ENCODE peak calls at places on chromosomes 3 and 15, in six cellular contexts. One of them, this sample, is unnamed. For H3K9me3, the result is how much of the 10 kb centered on the place peaks cover.

GRCh38 chr3:177830411-177830849 is 633.1 kb upstream of the TBL1XR1 start:
- DNase-seq in tibial artery: no peak
- DNase-seq in HCT116: no peak
- DNase-seq in body of pancreas: peak
- DNase-seq in A549: no peak
- DNase-seq in upper lobe of right lung: no peak
- DNase-seq in this sample: peak

GRCh38 chr3:167166012-167166411 is 214.1 kb downstream of the ZBBX start:
- DNase-seq in tibial artery: no peak
- DNase-seq in HCT116: no peak
- DNase-seq in body of pancreas: no peak
- DNase-seq in A549: no peak
- DNase-seq in upper lobe of right lung: no peak
- DNase-seq in this sample: no peak

GRCh38 chr3:22245122-22245521 is 494.1 kb upstream of the ZNF385D start:
- DNase-seq in tibial artery: no peak
- DNase-seq in HCT116: no peak
- DNase-seq in body of pancreas: peak
- DNase-seq in A549: peak
- DNase-seq in upper lobe of right lung: no peak
- DNase-seq in this sample: no peak

GRCh38 chr3:24237971-24238767 is 256.5 kb downstream of the THRB start:
- DNase-seq in tibial artery: no peak
- DNase-seq in HCT116: peak
- DNase-seq in body of pancreas: peak
- DNase-seq in A549: peak
- DNase-seq in upper lobe of right lung: no peak
- DNase-seq in this sample: peak

GRCh38 chr15:54298396-54298795 is 320.2 kb downstream of the UNC13C start:
- DNase-seq in tibial artery: no peak
- DNase-seq in HCT116: no peak
- DNase-seq in body of pancreas: no peak
- DNase-seq in A549: no peak
- DNase-seq in upper lobe of right lung: no peak
- DNase-seq in this sample: no peak

GRCh38 chr3:59566481-59566975 is 516.7 kb upstream of the CFAP20DC start:
- DNase-seq in tibial artery: no peak
- DNase-seq in HCT116: no peak
- DNase-seq in body of pancreas: no peak
- DNase-seq in A549: no peak
- DNase-seq in upper lobe of right lung: no peak
- DNase-seq in this sample: peak

GRCh38 chr3:183766745-183767606 is 58.4 kb downstream of the MAP6D1 start:
- DNase-seq in tibial artery: peak
- DNase-seq in HCT116: peak
- DNase-seq in body of pancreas: peak
- DNase-seq in A549: peak
- DNase-seq in upper lobe of right lung: peak
- DNase-seq in this sample: peak

GRCh38 chr15:85616549-85616948 is 178.2 kb downstream of the KLHL25 start:
- DNase-seq in tibial artery: no peak
- DNase-seq in HCT116: no peak
- DNase-seq in body of pancreas: no peak
- DNase-seq in A549: no peak
- DNase-seq in upper lobe of right lung: no peak
- DNase-seq in this sample: no peak

GRCh38 chr3:50885491-50885890 is 210.8 kb downstream of the DOCK3 start:
- DNase-seq in tibial artery: no peak
- DNase-seq in HCT116: no peak
- DNase-seq in body of pancreas: no peak
- DNase-seq in A549: no peak
- DNase-seq in upper lobe of right lung: no peak
- DNase-seq in this sample: peak

GRCh38 chr3:33746412-33747116 is 28.5 kb upstream of the CLASP2 start:
- DNase-seq in tibial artery: no peak
- DNase-seq in HCT116: no peak
- DNase-seq in body of pancreas: no peak
- DNase-seq in A549: no peak
- DNase-seq in upper lobe of right lung: no peak
- DNase-seq in this sample: no peak

GRCh38 chr3:13484861-13485590 is 4.9 kb downstream of the HDAC11 start:
- DNase-seq in tibial artery: peak
- DNase-seq in HCT116: peak
- DNase-seq in body of pancreas: peak
- DNase-seq in A549: peak
- DNase-seq in upper lobe of right lung: peak
- DNase-seq in this sample: no peak

GRCh38 chr3:99505646-99506269 is 132.6 kb upstream of the COL8A1 start:
- DNase-seq in tibial artery: peak
- DNase-seq in HCT116: no peak
- DNase-seq in body of pancreas: peak
- DNase-seq in A549: peak
- DNase-seq in upper lobe of right lung: no peak
- DNase-seq in this sample: no peak

GRCh38 chr15:57551717-57552677 is 39.7 kb upstream of the MYZAP start:
- DNase-seq in tibial artery: no peak
- DNase-seq in HCT116: peak
- DNase-seq in body of pancreas: peak
- DNase-seq in A549: peak
- DNase-seq in upper lobe of right lung: no peak
- DNase-seq in this sample: no peak

GRCh38 chr3:195150194-195151118 is 120.5 kb downstream of the XXYLT1 start:
- DNase-seq in tibial artery: peak
- DNase-seq in HCT116: no peak
- DNase-seq in body of pancreas: peak
- DNase-seq in A549: no peak
- DNase-seq in upper lobe of right lung: peak
- DNase-seq in this sample: no peak

GRCh38 chr15:51917493-51917892 is 54.1 kb downstream of the LEO1 start:
- DNase-seq in tibial artery: no peak
- DNase-seq in HCT116: peak
- DNase-seq in body of pancreas: peak
- DNase-seq in A549: peak
- DNase-seq in upper lobe of right lung: peak
- DNase-seq in this sample: peak

GRCh38 chr15:51162865-51163762 is 68.4 kb upstream of the TNFAIP8L3 start:
- DNase-seq in tibial artery: peak
- DNase-seq in HCT116: peak
- DNase-seq in body of pancreas: peak
- DNase-seq in A549: peak
- DNase-seq in upper lobe of right lung: no peak
- DNase-seq in this sample: peak

GRCh38 chr15:50425219-50425618 is 1.0 kb downstream of the USP8 start:
- DNase-seq in tibial artery: no peak
- DNase-seq in HCT116: no peak
- DNase-seq in body of pancreas: no peak
- DNase-seq in A549: no peak
- DNase-seq in upper lobe of right lung: no peak
- DNase-seq in this sample: no peak

GRCh38 chr3:119120480-119120879 is 25.5 kb upstream of the TEX55 start:
- DNase-seq in tibial artery: no peak
- DNase-seq in HCT116: no peak
- DNase-seq in body of pancreas: no peak
- DNase-seq in A549: no peak
- DNase-seq in upper lobe of right lung: no peak
- DNase-seq in this sample: no peak
- H3K4me3 ChIP-seq in tibial artery: no peak
- H3K4me3 ChIP-seq in HCT116: no peak
- H3K4me3 ChIP-seq in body of pancreas: no peak
- H3K4me3 ChIP-seq in A549: no peak
- H3K4me3 ChIP-seq in upper lobe of right lung: no peak
- H3K4me3 ChIP-seq in this sample: no peak

GRCh38 chr15:99387769-99388168 is 136.5 kb downstream of the LRRC28 start:
- DNase-seq in tibial artery: no peak
- DNase-seq in HCT116: no peak
- DNase-seq in body of pancreas: no peak
- DNase-seq in A549: no peak
- DNase-seq in upper lobe of right lung: no peak
- DNase-seq in this sample: no peak
- H3K9me3 ChIP-seq in tibial artery: under half
- H3K9me3 ChIP-seq in HCT116: under half
- H3K9me3 ChIP-seq in body of pancreas: under half
- H3K9me3 ChIP-seq in A549: under half
- H3K9me3 ChIP-seq in upper lobe of right lung: under half
- H3K9me3 ChIP-seq in this sample: under half

DNA sequence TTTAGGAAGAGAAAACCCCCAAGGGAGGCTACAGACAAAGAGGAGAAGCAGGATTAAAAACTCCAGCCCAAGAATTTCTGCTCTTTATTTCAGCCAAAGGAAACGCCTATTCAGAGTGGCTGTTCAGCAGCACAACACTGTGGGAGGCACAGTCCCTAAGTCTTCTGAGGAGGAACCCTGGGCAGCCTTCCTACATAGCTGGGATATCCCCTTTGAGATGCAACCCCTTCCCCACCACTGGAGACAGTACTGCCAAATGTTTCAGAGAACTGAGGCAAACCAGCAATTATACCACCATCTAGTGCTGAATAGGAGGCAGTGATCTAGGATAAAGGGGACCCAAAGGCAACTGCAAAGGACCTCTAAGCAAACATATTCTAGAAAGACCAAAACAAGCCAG is 168.1 kb downstream of the VPS13C start:
- DNase-seq in tibial artery: no peak
- DNase-seq in HCT116: no peak
- DNase-seq in body of pancreas: no peak
- DNase-seq in A549: no peak
- DNase-seq in upper lobe of right lung: no peak
- DNase-seq in this sample: no peak
- TF ChIP-seq CTCF in tibial artery: no peak
- TF ChIP-seq CTCF in HCT116: no peak
- TF ChIP-seq CTCF in body of pancreas: no peak
- TF ChIP-seq CTCF in A549: no peak
- TF ChIP-seq CTCF in upper lobe of right lung: no peak
- TF ChIP-seq CTCF in this sample: no peak

DNA sequence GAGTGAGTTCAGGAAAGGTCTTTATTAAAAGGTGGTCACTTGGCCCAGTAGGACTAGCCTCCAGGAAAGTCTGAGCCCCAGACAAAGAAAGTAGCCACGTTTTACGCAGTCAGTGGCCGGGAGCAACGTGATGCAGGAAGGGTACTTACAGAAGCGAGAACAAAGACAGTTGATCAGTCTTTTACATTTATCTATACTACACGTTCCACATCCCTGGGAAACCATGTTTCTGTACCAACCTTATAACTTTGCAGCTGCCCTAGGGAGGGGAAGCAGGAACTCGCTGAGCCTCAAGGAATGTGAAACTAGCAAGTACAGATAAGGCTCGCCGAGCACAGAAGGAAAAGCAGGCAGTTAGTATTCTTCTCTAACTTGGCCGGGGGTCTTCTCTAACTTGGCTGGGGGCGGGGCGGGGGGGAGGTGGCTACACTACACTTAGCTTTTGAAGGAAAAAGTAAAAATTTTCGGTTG is 3.4 kb upstream of the KNL1 start:
- DNase-seq in tibial artery: no peak
- DNase-seq in HCT116: no peak
- DNase-seq in body of pancreas: no peak
- DNase-seq in A549: no peak
- DNase-seq in upper lobe of right lung: no peak
- DNase-seq in this sample: no peak
- H3K4me3 ChIP-seq in tibial artery: peak
- H3K4me3 ChIP-seq in HCT116: no peak
- H3K4me3 ChIP-seq in body of pancreas: no peak
- H3K4me3 ChIP-seq in A549: no peak
- H3K4me3 ChIP-seq in upper lobe of right lung: no peak
- H3K4me3 ChIP-seq in this sample: no peak

GRCh38 chr3:75138345-75138744 is 523.9 kb upstream of the CNTN3 start:
- DNase-seq in tibial artery: no peak
- DNase-seq in HCT116: no peak
- DNase-seq in body of pancreas: no peak
- DNase-seq in A549: no peak
- DNase-seq in upper lobe of right lung: no peak
- DNase-seq in this sample: no peak
- H3K9me3 ChIP-seq in tibial artery: under half
- H3K9me3 ChIP-seq in HCT116: under half
- H3K9me3 ChIP-seq in body of pancreas: under half
- H3K9me3 ChIP-seq in A549: under half
- H3K9me3 ChIP-seq in upper lobe of right lung: under half
- H3K9me3 ChIP-seq in this sample: under half

DNA sequence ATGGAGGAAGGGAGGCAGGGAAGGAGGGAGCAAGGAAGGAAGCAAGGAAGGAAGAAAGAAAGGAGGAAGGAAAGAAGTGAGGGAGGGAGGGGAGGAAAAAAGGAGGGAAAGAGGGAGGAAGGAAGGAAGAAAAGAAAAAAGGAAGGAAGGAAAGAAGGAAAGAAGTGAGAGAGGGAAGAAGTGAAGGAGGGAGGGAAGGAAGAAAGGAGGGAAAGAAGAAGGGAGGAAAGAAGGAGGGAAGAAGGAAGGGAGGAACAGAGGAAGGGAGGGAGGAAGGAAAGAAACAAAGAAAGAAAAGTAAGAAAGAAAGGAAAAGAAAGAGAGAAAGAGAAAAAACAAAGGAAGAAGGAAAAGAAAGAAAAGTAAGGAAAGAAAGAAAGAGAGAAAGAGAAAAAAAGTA is 183.0 kb upstream of the SLC24A5 start:
- DNase-seq in tibial artery: no peak
- DNase-seq in HCT116: no peak
- DNase-seq in body of pancreas: no peak
- DNase-seq in A549: no peak
- DNase-seq in upper lobe of right lung: no peak
- DNase-seq in this sample: no peak
- TF ChIP-seq CTCF in tibial artery: no peak
- TF ChIP-seq CTCF in HCT116: no peak
- TF ChIP-seq CTCF in body of pancreas: no peak
- TF ChIP-seq CTCF in A549: no peak
- TF ChIP-seq CTCF in upper lobe of right lung: no peak
- TF ChIP-seq CTCF in this sample: no peak

This sample was measured in WERI-Rb-1.